ENCODE peak calls at places on chromosomes 6 and 20, in four cellular contexts. X is HepG2, P is K562, B is GM12878. C is an unnamed sample.

GRCh38 chr6:75275067-75275466 is 9.5 kb downstream of the TMEM30A start:
- DNase-seq in X (peak), P (no peak), B (no peak), C (peak)

GRCh38 chr20:4160761-4161305 is 145.5 kb upstream of the RNF24 start:
- DNase-seq in X (peak), P (no peak), B (no peak), C (no peak)

GRCh38 chr6:166388605-166389004 is 5.9 kb upstream of the MPC1 start:
- DNase-seq in X (no peak), P (no peak), B (no peak), C (no peak)

GRCh38 chr6:167151648-167152047 is 6.1 kb downstream of the GPR31 start:
- DNase-seq in X (no peak), P (no peak), B (no peak), C (no peak)

GRCh38 chr6:163226836-163227485 is 187.6 kb upstream of the QKI start:
- DNase-seq in X (no peak), P (no peak), B (no peak), C (no peak)

GRCh38 chr20:16530201-16530681 is 43.0 kb downstream of the KIF16B start:
- DNase-seq in X (peak), P (no peak), B (no peak), C (no peak)

GRCh38 chr6:14412026-14412425 is 294.5 kb downstream of the CD83 start:
- DNase-seq in X (no peak), P (no peak), B (no peak), C (no peak)

GRCh38 chr6:31396422-31397152 is 6.8 kb upstream of the MICA start:
- DNase-seq in X (peak), P (peak), B (no peak), C (peak)

GRCh38 chr6:116012471-116012949 is 48.2 kb downstream of the FRK start:
- DNase-seq in X (peak), P (no peak), B (no peak), C (no peak)

GRCh38 chr6:25481267-25481666 is 170.7 kb upstream of the SCGN start:
- DNase-seq in X (no peak), P (no peak), B (no peak), C (no peak)

GRCh38 chr6:53461682-53462081 is 83.2 kb downstream of the GCLC start:
- DNase-seq in X (no peak), P (no peak), B (no peak), C (no peak)

GRCh38 chr6:159595173-159595572 is 97.9 kb downstream of the SOD2 start:
- DNase-seq in X (no peak), P (no peak), B (no peak), C (peak)
- TF ChIP-seq MYC in X (no peak), P (no peak), B (no peak), C (no peak)

DNA sequence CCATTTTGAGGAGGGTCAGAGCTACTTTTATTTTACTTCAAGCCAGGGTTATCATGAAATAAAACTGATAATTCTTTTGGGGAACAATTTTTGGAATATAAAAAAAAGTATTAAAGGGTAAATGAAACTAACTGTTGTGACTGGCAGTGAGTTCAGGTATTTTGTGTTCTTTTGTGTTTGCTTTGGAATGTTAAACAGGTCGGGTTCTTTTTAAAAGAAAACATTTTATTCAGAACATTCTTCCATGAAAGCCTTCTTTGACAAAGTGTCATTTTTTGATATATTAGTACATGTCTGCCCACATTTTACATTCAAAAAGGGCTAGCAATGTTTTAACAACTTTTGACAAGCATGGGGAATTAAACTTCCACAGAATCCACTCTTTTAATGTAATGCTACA is 170.0 kb downstream of the HS3ST5 start:
- DNase-seq in X (no peak), P (no peak), B (no peak), C (no peak)
- TF ChIP-seq POLR2AphosphoS5 in X (no peak), P (no peak), B (no peak), C (no peak)

DNA sequence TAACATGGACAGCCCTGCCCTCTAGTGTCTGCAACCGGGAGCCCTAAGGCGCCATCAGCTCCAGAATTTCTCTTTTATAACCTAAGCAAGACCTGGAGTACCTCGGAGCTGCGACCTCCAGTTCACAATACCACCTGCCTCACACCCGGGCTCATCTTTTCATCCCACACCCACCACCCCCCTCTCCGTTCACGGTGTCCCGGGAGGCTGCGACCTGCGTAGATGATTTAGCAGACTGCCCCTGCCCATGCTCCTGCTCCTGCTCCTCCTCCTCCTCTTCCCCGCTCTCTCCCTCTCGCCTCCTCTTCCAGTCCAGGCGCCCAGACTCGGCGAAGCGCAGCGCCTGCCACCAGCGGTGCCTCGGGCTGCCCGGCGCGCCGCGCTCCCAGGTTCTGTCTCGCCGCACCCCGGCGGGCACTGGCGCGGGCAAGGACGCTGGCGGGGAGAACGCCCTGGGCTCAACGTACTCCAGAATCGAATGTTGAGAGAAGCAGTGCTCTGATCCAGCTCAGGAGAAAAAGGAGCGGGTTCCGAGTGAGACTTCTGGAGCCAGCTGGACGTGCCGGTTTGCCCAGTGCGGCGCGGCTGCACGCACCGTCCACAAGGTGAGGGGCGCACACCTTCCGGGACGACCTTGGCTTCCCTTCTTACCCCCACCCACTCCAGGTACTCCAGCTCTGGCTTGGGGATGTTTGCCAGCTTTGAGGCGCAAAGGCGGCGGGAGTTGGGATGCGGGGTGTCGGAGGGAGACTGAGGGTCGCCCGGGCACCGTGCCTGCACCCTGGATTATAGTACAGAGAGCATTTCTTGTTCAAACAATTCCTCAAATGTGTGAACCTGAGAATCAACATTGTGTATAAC is at the start of gene HTR1E:
- DNase-seq in X (peak), P (peak), B (no peak), C (peak)
- TF ChIP-seq MYC in X (no peak), P (no peak), B (no peak), C (no peak)

DNA sequence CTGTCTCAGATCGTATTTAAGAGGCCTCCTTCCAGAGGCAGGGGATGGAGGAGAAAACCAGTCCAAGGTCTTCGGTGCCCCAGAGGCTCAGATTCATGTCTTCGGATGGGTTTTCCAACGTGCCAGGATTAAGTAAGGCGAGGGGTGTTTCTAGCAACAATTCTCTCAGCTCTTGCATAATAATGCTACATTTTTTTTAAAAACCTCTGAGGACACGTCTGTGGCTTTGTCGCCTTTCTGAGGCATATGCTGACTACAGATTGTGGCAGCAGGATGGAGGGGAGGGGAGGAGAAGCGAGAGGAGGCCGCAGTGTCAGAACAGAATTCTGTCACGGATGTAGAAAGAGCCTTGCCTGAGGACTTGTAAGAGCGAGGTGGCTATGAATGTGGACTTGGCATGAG is 17.7 kb upstream of the CCDC167 start:
- DNase-seq in X (no peak), P (no peak), B (no peak), C (no peak)
- TF ChIP-seq POLR2AphosphoS5 in X (no peak), P (no peak), B (no peak), C (no peak)

GRCh38 chr6:4464638-4465037 is 311.6 kb upstream of the CDYL start:
- DNase-seq in X (no peak), P (no peak), B (no peak), C (no peak)

GRCh38 chr6:4466260-4466659 is 309.9 kb upstream of the CDYL start:
- DNase-seq in X (no peak), P (no peak), B (no peak), C (peak)

GRCh38 chr6:4470698-4471210 is 305.4 kb upstream of the CDYL start:
- DNase-seq in X (no peak), P (no peak), B (no peak), C (no peak)

GRCh38 chr6:4472222-4472621 is 304.0 kb upstream of the CDYL start:
- DNase-seq in X (no peak), P (no peak), B (no peak), C (no peak)

GRCh38 chr6:4466769-4467480 is 309.3 kb upstream of the CDYL start:
- DNase-seq in X (no peak), P (no peak), B (no peak), C (peak)
- TF ChIP-seq MYC in X (no peak), P (no peak), B (no peak), C (no peak)